ENCODE peak calls at places on chromosomes 11 and 22, in four cellular contexts. L, Q, C and P are unnamed samples.

GRCh38 chr11:5004429-5005274 is 10.0 kb downstream of the OR51L1 start:
- DNase-seq in L (peak; percentile 5), Q (peak; percentile 36), C (no peak), P (no peak)

GRCh38 chr22:22591348-22592299 is 32.6 kb upstream of the PRAME start:
- DNase-seq in L (no peak), Q (no peak), C (no peak), P (no peak)

GRCh38 chr11:102346456-102346747 is 612 bp upstream of the BIRC2 start:
- DNase-seq in L (no peak), Q (no peak), C (no peak), P (no peak)

GRCh38 chr11:76857776-76858461 is 2.8 kb upstream of the ACER3 start:
- DNase-seq in L (no peak), Q (no peak), C (no peak), P (no peak)

GRCh38 chr11:73412308-73412707 is 36.1 kb downstream of the RELT start:
- DNase-seq in L (no peak), Q (no peak), C (no peak), P (no peak)

GRCh38 chr11:12640926-12641849 is 33.0 kb upstream of the TEAD1 start:
- DNase-seq in L (no peak), Q (no peak), C (no peak), P (no peak)

GRCh38 chr22:29029202-29030000 is 32.2 kb downstream of the C22orf31 start:
- DNase-seq in L (no peak), Q (no peak), C (no peak), P (no peak)

GRCh38 chr11:113261709-113262475 is 52.5 kb upstream of the TTC12 start:
- DNase-seq in L (no peak), Q (no peak), C (no peak), P (no peak)

GRCh38 chr11:95793111-95793510 is 2.8 kb downstream of the CEP57 start:
- DNase-seq in L (no peak), Q (no peak), C (no peak), P (no peak)

GRCh38 chr11:74443071-74443864 is 24.1 kb downstream of the KCNE3 start:
- DNase-seq in L (peak; percentile 44), Q (peak; percentile 19), C (no peak), P (no peak)

GRCh38 chr22:49575703-49576081 is 252.0 kb downstream of the BRD1 start:
- DNase-seq in L (no peak), Q (no peak), C (no peak), P (no peak)

GRCh38 chr22:37905534-37906363 is at the start of gene MICALL1:
- DNase-seq in L (peak; percentile 51), Q (no peak), C (no peak), P (no peak)

GRCh38 chr11:82703796-82704195 is 29.9 kb downstream of the FAM181B start:
- DNase-seq in L (no peak), Q (no peak), C (no peak), P (no peak)

GRCh38 chr11:16989554-16989953 is 24.7 kb downstream of the PLEKHA7 start:
- DNase-seq in L (no peak), Q (no peak), C (no peak), P (no peak)

GRCh38 chr22:39110631-39111561 is 13.9 kb downstream of the APOBEC3H start:
- DNase-seq in L (no peak), Q (no peak), C (no peak), P (no peak)

GRCh38 chr11:110908401-110909106 is 196.3 kb upstream of the ARHGAP20 start:
- DNase-seq in L (no peak), Q (no peak), C (no peak), P (no peak)

GRCh38 chr11:75719089-75719638 is 1.5 kb downstream of the MOGAT2 start:
- DNase-seq in L (no peak), Q (no peak), C (no peak), P (no peak)

GRCh38 chr11:30583505-30584280 is 2.5 kb downstream of the MPPED2 start:
- DNase-seq in L (no peak), Q (no peak), C (no peak), P (no peak)

GRCh38 chr11:45771194-45771941 is 33.6 kb upstream of the SLC35C1 start:
- DNase-seq in L (peak; percentile 66), Q (peak; percentile 50), C (peak; percentile 83), P (no peak)

GRCh38 chr22:42273855-42274451 is 3.5 kb upstream of the TCF20 start:
- DNase-seq in L (no peak), Q (no peak), C (no peak), P (no peak)

GRCh38 chr11:76838422-76839068 is 22.2 kb upstream of the ACER3 start:
- DNase-seq in L (peak; percentile 41), Q (no peak), C (no peak), P (no peak)

GRCh38 chr11:28976801-28977145 is 868.6 kb downstream of the METTL15 start:
- DNase-seq in L (no peak), Q (no peak), C (no peak), P (no peak)

GRCh38 chr22:43911351-43911750 is 12.3 kb upstream of the PNPLA3 start:
- DNase-seq in L (no peak), Q (no peak), C (no peak), P (no peak)

GRCh38 chr11:1473786-1474185 is 12.8 kb downstream of the MOB2 start:
- DNase-seq in L (no peak), Q (no peak), C (no peak), P (no peak)

GRCh38 chr22:27554106-27554814 is 247.3 kb downstream of the MN1 start:
- DNase-seq in L (no peak), Q (no peak), C (no peak), P (no peak)

GRCh38 chr22:50318698-50319411 is 8.0 kb downstream of the DENND6B start:
- DNase-seq in L (no peak), Q (no peak), C (no peak), P (no peak)

GRCh38 chr11:69892237-69892985 is 73.2 kb upstream of the FGF3 start:
- DNase-seq in L (no peak), Q (no peak), C (no peak), P (no peak)

GRCh38 chr11:123707606-123708205 is 33.8 kb downstream of the ZNF202 start:
- DNase-seq in L (peak; percentile 50), Q (peak; percentile 57), C (no peak), P (no peak)

GRCh38 chr11:16321148-16321547 is 35.2 kb downstream of the SOX6 start:
- DNase-seq in L (no peak), Q (no peak), C (no peak), P (no peak)

GRCh38 chr22:28017558-28017820 is 98.4 kb upstream of the PITPNB start:
- DNase-seq in L (no peak), Q (no peak), C (no peak), P (no peak)

GRCh38 chr22:23002612-23003180 is 67.6 kb upstream of the GNAZ start:
- DNase-seq in L (no peak), Q (no peak), C (no peak), P (no peak)

GRCh38 chr11:23653071-23653675 is 792.9 kb upstream of the CCDC179 start:
- DNase-seq in L (no peak), Q (no peak), C (no peak), P (no peak)

DNA sequence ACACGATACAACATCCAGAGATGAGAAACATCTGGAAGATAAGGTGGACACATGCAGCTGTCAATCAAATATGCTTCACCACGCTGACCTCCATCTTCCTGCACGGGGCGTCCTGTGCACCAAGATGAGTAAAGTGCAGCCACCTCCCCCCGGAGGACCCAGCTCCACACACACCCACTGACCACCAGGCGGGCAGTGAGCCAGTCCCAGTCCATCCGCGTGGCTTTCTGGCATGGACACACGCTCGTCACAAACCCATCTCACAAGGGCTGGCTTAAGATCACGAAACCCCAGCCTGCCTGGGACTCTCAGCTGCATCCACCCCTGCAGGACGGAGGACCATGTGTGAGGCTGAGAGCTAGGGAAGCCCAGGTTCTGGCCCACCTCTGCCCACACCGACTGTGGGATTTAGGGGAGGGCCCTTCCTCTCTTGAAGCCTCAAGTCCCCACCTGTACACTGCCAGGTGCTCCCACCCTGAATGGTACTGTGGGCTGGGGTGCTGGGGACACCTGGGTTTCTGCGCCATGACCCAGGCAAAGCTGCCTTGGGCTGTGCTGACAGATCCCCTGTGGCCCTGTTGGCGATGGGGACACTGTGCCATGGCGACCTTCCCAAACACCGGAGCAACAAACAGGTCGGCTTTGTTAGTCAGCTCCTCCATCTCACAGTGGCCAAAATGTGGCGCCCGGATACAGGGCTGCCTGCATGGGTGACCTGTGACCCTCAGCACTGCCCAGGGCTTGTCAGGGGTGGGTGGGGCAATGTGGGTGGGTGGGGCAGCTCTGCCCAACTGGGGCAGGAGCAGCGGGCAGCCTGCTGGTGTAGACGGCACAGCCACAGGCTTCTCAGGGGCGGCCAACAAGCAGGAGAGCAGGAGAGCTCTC is 629.0 kb downstream of the TBC1D22A start:
- DNase-seq in L (no peak), Q (no peak), C (no peak), P (no peak)
- TF ChIP-seq CTCF in L (no peak), Q (no peak), C (no peak), P (no peak)

GRCh38 chr11:57200937-57201336 is 19.2 kb downstream of the LRRC55 start:
- DNase-seq in L (no peak), Q (no peak), C (no peak), P (no peak)
- TF ChIP-seq POLR2A in L (no peak), Q (no peak), C (no peak), P (no peak)

GRCh38 chr11:44205836-44206235 is 104.1 kb downstream of the ALX4 start:
- DNase-seq in L (no peak), Q (no peak), C (no peak), P (no peak)
- TF ChIP-seq CTCF in L (no peak), Q (no peak), C (no peak), P (no peak)

DNA sequence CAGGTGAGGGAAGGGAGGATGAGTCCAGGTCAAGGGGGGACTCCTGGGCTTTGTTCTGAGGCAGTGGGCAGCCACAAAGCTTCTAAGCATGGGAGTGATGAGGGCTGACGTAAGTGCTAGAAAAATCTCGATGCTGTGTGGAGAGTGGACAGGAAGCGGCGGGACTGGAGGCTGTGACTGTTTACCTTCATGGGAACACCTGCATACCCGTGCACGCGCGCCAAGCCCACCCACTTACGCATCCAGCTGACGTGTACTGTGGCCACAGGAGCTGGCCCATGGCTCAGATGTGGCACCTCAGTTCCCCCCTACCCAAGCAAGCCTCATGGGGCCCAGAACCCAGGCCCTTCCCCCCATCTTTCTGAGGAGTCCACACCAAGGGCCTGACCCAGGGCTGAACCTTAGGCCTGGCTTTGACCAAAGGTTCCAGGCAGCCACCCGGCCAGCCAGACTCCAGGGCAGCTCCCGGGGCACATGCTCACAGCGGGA is 14.0 kb downstream of the MYRF start:
- DNase-seq in L (no peak), Q (no peak), C (no peak), P (no peak)
- TF ChIP-seq POLR2A in L (no peak), Q (no peak), C (no peak), P (no peak)

DNA sequence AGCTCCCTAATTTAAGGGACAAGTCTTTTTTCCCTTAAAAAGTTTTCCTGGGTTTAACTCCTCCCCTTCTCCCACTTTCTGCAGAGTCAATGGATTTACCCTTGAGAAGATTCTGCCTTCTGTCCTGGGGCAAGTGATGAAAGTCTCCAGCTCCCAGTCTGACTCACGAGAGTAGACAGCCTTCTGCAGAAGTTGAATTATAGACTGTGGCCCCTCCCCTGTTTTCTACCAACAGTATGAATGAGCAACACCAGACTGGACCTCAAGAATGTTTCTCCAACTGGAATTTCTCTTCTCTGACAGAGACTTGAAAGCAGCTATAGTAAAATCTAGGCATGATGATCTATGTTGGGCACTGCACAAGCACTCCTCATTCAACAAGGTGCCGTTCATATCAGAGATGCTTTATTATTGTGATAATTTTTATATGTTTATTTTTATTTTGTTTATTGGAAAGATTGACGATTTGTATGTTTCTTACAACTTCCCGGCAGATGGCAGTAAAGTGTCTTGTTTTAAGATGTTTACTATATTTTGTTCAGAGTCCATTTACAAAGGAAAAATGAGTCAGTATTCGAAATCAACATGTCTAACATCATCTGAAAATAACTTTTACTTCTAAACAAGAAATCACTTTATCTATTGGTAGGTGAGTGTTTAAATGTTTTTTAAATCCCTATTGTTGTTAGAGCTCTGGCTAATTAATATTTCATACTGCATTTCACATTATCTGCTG is 56.6 kb downstream of the LMO2 start:
- DNase-seq in L (peak; percentile 35), Q (peak; percentile 48), C (no peak), P (no peak)
- TF ChIP-seq CTCF in L (peak; percentile 59), Q (peak; percentile 69), C (no peak), P (peak; percentile 19)